ENCODE peak calls at places on chromosomes 16 and 17, in seven cellular contexts. D is GM20000, P is body of pancreas, M is fibroblast of villous mesenchyme, B is breast epithelium, C is fibroblast of pulmonary artery, Z is HepG2. S is an unnamed sample.

GRCh38 chr17:49379926-49380325 is 17.9 kb upstream of the ZNF652 start:
- DNase-seq in D (no peak), P (no peak), M (no peak), B (no peak), C (no peak), Z (no peak), S (no peak)

GRCh38 chr17:74368341-74369152 is 1.2 kb downstream of the GPR142 start:
- DNase-seq in D (peak), P (peak), M (peak), B (peak), C (peak), Z (peak), S (peak)

GRCh38 chr17:16473286-16474011 is 18.5 kb downstream of the LRRC75A start:
- DNase-seq in D (no peak), P (no peak), M (no peak), B (no peak), C (no peak), Z (no peak), S (no peak)

GRCh38 chr17:32287804-32288511 is 22.3 kb downstream of the RHBDL3 start:
- DNase-seq in D (no peak), P (no peak), M (no peak), B (no peak), C (no peak), Z (no peak), S (no peak)

GRCh38 chr17:28211811-28212210 is 107.2 kb upstream of the TMEM97 start:
- DNase-seq in D (no peak), P (no peak), M (no peak), B (no peak), C (no peak), Z (no peak), S (no peak)

GRCh38 chr16:58931436-58931835 is 197.3 kb upstream of the GOT2 start:
- DNase-seq in D (no peak), P (no peak), M (no peak), B (no peak), C (peak), Z (no peak), S (no peak)

GRCh38 chr17:77440571-77440981 is 299.8 kb downstream of the SEC14L1 start:
- DNase-seq in D (no peak), P (no peak), M (no peak), B (no peak), C (no peak), Z (no peak), S (no peak)

GRCh38 chr16:56896244-56896643 is 31.2 kb downstream of the SLC12A3 start:
- DNase-seq in D (no peak), P (peak), M (no peak), B (no peak), C (no peak), Z (no peak), S (no peak)

GRCh38 chr17:35740997-35741931 is 9.8 kb downstream of the RASL10B start:
- DNase-seq in D (no peak), P (peak), M (no peak), B (no peak), C (no peak), Z (no peak), S (no peak)

GRCh38 chr16:58814348-58814801 is 80.3 kb upstream of the GOT2 start:
- DNase-seq in D (peak), P (peak), M (peak), B (no peak), C (peak), Z (peak), S (peak)

GRCh38 chr16:11977206-11978041 is 890 bp downstream of the SNX29 start:
- DNase-seq in D (no peak), P (no peak), M (peak), B (no peak), C (peak), Z (no peak), S (no peak)

GRCh38 chr17:71494045-71494444 is 626.8 kb upstream of the SOX9 start:
- DNase-seq in D (no peak), P (no peak), M (no peak), B (no peak), C (peak), Z (no peak), S (no peak)

GRCh38 chr16:69927056-69927757 is 23.9 kb upstream of the CLEC18A start:
- DNase-seq in D (no peak), P (peak), M (peak), B (no peak), C (peak), Z (peak), S (no peak)

GRCh38 chr16:29007865-29008593 is 23.2 kb downstream of the LAT start:
- DNase-seq in D (no peak), P (no peak), M (peak), B (no peak), C (peak), Z (no peak), S (no peak)

GRCh38 chr17:58081641-58082340 is 1.4 kb upstream of the DYNLL2 start:
- DNase-seq in D (peak), P (no peak), M (no peak), B (no peak), C (no peak), Z (no peak), S (peak)

GRCh38 chr16:89002851-89003830 is 26.1 kb upstream of the CBFA2T3 start:
- DNase-seq in D (no peak), P (no peak), M (no peak), B (no peak), C (no peak), Z (no peak), S (no peak)

GRCh38 chr17:81365601-81366585 is 29.4 kb upstream of the BAHCC1 start:
- DNase-seq in D (no peak), P (peak), M (peak), B (peak), C (peak), Z (peak), S (no peak)
- TF ChIP-seq CTCF in D (no peak), P (peak), M (no peak), B (no peak), C (no peak), Z (no peak), S (no peak)

DNA sequence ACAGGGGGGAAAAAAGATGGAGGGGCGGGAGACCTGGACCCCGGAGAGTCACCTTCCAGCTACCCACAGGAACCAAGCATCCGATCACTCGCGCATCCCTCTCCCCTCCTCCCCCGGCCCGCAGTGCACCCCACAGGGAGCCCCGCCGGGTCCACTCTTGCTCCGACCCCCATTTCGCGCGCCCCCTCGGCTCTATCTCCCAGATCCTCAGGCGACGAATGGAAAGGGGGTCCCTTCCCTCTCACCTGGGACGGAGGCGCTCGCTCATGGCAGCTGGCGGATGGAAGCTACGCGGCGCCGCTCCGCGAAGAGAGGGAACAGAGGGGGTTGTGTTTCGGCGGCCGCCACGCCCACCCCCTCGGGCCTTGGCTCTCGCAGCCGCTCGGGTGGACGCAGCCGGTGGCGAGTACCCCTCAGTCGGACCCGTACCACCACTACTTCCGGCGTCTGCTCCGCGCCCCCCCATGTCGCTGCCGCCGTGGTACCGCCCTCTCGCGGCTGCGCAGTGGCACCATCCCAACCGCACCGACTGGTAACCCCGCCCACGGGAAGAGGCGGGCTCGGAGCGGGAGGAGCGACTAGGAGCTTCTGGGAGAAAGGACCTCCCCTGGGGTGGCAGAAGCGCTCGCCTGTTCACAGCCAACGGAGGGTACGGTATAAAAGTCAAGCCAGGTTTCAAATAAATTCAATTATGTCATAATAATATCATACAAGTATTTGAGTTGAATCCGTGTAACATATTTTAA is 29.7 kb downstream of the CPSF4L start:
- DNase-seq in D (peak), P (peak), M (peak), B (peak), C (peak), Z (peak), S (peak)
- TF ChIP-seq CTCF in D (peak), P (peak), M (peak), B (peak), C (peak), Z (peak), S (no peak)

GRCh38 chr16:85663891-85664321 is 24.8 kb downstream of the GINS2 start:
- DNase-seq in D (no peak), P (peak), M (no peak), B (no peak), C (no peak), Z (no peak), S (no peak)
- TF ChIP-seq CTCF in D (no peak), P (no peak), M (no peak), B (no peak), C (no peak), Z (no peak), S (no peak)

GRCh38 chr16:48590476-48590875 is 19.5 kb downstream of the N4BP1 start:
- DNase-seq in D (no peak), P (no peak), M (no peak), B (no peak), C (no peak), Z (no peak), S (no peak)
- TF ChIP-seq CTCF in D (no peak), P (no peak), M (no peak), B (no peak), C (no peak), Z (no peak), S (no peak)

DNA sequence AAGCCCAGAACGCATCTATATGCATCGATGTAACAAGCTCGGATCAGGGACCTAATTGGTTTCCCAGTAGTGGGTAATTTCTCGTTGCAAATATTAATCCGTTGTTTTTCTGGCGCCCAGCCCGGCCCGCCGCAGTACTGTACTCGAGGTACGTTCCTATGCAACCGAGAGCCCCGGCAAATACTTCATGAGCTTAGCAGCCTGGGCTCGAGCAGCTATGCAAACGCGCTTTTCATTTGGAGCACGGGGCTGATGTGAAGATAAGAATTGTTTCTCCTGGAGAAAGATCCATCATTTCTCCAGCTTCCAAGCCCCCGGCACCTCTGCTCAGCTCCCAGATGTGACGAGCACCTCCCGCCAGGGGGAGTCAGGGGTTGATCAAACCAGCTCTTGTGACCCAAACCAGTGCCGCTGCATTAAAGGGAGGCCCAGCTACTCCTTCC is 229.8 kb downstream of the KATNIP start:
- DNase-seq in D (no peak), P (peak), M (peak), B (peak), C (peak), Z (peak), S (peak)
- TF ChIP-seq CTCF in D (no peak), P (no peak), M (peak), B (no peak), C (peak), Z (peak), S (peak)

GRCh38 chr17:42322382-42323267 is 34.3 kb downstream of the STAT5A start:
- DNase-seq in D (peak), P (peak), M (peak), B (peak), C (peak), Z (peak), S (peak)

GRCh38 chr17:42329025-42329976 is 41.0 kb downstream of the STAT5A start:
- DNase-seq in D (no peak), P (no peak), M (peak), B (peak), C (peak), Z (no peak), S (peak)

GRCh38 chr17:42323268-42323773 is 35.0 kb downstream of the STAT5A start:
- DNase-seq in D (no peak), P (no peak), M (no peak), B (no peak), C (no peak), Z (no peak), S (no peak)

GRCh38 chr17:42321555-42321954 is 33.3 kb downstream of the STAT5A start:
- DNase-seq in D (no peak), P (no peak), M (no peak), B (no peak), C (no peak), Z (no peak), S (no peak)

DNA sequence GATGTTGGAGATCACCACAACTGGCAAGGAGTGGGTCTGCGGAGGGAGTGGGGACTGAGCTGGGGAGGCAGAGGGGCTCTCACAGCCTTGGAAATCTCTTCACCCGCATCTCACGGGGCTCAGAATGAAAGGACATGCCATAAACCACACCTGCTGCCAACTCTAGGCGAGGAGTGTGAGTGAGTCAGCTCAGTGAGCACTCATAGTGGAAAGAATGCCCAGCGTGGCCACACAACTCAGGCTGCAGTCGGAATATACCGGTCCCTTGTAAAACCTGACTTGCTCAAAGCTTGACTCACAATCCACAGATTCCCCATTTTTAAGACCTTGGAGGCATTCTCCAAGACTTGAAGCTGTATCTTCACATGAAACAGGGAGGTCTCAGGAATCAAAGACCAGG is 36.7 kb downstream of the STAT5A start:
- DNase-seq in D (no peak), P (no peak), M (peak), B (peak), C (peak), Z (no peak), S (no peak)
- TF ChIP-seq CTCF in D (no peak), P (no peak), M (no peak), B (no peak), C (no peak), Z (no peak), S (no peak)

GRCh38 chr16:9297437-9298113 is 206.1 kb downstream of the HAPSTR1 start:
- DNase-seq in D (no peak), P (peak), M (no peak), B (no peak), C (no peak), Z (peak), S (peak)
- TF ChIP-seq CTCF in D (no peak), P (peak), M (no peak), B (no peak), C (peak), Z (peak), S (peak)

GRCh38 chr16:2914233-2914632 is 2.5 kb downstream of the FLYWCH1 start:
- DNase-seq in D (no peak), P (no peak), M (no peak), B (no peak), C (no peak), Z (no peak), S (no peak)
- TF ChIP-seq CTCF in D (no peak), P (no peak), M (no peak), B (no peak), C (no peak), Z (no peak), S (no peak)

DNA sequence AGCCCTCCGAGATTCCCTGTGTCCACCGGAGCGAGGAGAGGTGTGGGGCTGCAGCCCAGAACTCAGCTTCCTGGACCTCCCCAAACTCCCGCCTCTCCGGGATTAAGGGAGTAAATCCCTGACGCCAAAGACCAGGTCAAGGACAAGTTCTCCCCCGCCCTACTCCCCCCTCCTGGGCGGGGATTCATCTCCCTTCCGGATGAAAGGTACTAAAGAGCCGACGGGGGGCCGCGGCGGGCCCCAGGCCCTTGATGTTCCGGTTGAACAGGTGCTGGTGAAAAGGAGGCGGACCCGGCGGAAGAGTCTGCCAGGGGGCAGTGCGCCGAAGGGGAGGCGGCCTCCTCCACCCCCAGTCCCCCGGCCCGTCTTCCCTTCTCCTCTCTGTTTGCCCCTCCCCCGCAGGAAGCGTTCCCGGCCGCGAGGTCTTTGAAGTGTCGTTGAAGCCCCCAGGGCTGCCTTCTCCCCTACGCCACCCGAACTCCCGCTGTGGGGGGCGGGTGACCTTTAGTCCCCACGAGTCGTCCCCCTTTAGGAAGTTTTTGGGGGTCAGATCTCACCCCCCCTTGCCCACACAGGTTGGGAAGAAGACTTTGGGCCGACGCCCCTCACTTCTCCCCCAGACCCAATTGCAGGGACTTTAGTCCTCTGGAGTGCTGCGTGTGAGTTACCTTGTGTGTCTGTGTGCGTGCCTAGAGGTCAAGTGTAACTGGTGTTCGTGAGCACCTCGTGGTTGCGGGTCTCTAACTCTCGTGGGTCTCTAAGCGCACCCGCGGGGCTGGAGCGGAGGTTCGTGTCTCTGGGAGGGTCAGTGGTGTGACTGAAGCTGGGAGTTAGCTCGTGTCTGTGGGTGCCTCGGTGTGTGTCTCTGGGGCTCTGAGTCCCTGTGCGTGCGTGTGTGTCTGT is 1.1 kb upstream of the MLLT6 start:
- DNase-seq in D (peak), P (peak), M (peak), B (peak), C (peak), Z (peak), S (peak)
- TF ChIP-seq CTCF in D (no peak), P (no peak), M (no peak), B (no peak), C (no peak), Z (peak), S (no peak)